ENCODE peak calls at places on chromosome 19, in four cellular contexts. V, F, W and H are unnamed samples.
A peak's percentile ranks its signal among the peaks of the same experiment; 100 is the strongest.

GRCh38 chr19:18441804-18442788 is 4.2 kb upstream of the ISYNA1 start:
- DNase-seq in V (no peak), W (no peak), F (no peak), H (no peak)

GRCh38 chr19:18659281-18660050 is 22.6 kb downstream of the KLHL26 start:
- DNase-seq in W (peak; percentile 33), V (peak; percentile 51), F (no peak), H (no peak)

GRCh38 chr19:34136127-34136526 is 36.2 kb upstream of the LSM14A start:
- DNase-seq in W (no peak), F (no peak), V (no peak), H (no peak)

GRCh38 chr19:13207237-13208130 is 57.3 kb downstream of the IER2 start:
- DNase-seq in V (peak; percentile 68), F (no peak), W (peak; percentile 54), H (no peak)

GRCh38 chr19:40341601-40342482 is 6.4 kb downstream of the C19orf47 start:
- DNase-seq in V (peak; percentile 47), W (peak; percentile 22), F (no peak), H (no peak)

GRCh38 chr19:40585677-40586422 is 9.2 kb downstream of the SHKBP1 start:
- DNase-seq in W (peak; percentile 72), V (peak; percentile 75), F (peak; percentile 90), H (no peak)

GRCh38 chr19:5628919-5629481 is 6.1 kb downstream of the SAFB start:
- DNase-seq in F (no peak), V (no peak), W (no peak), H (no peak)

GRCh38 chr19:19343762-19344161 is 23.1 kb downstream of the MAU2 start:
- DNase-seq in W (no peak), F (no peak), V (no peak), H (no peak)

GRCh38 chr19:5643060-5643459 is 20.2 kb downstream of the SAFB start:
- DNase-seq in F (no peak), V (no peak), W (no peak), H (no peak)

GRCh38 chr19:19696386-19696785 is 27.7 kb downstream of the ZNF101 start:
- DNase-seq in V (no peak), F (no peak), W (no peak), H (no peak)

GRCh38 chr19:47239610-47240296 is 8.8 kb upstream of the BBC3 start:
- DNase-seq in F (no peak), W (peak; percentile 37), V (peak; percentile 70), H (no peak)

GRCh38 chr19:18597809-18598660 is 8.6 kb downstream of the CRLF1 start:
- DNase-seq in F (no peak), V (no peak), W (no peak), H (no peak)

GRCh38 chr19:1243768-1244692 is 2.5 kb downstream of the ATP5F1D start:
- DNase-seq in F (peak; percentile 79), W (peak; percentile 82), V (peak; percentile 85), H (no peak)

GRCh38 chr19:51688665-51689571 is 4.2 kb upstream of the SPACA6 start:
- DNase-seq in W (peak; percentile 97), V (peak; percentile 97), F (peak; percentile 73), H (no peak)

GRCh38 chr19:39154626-39155100 is 29.1 kb downstream of the PAK4 start:
- DNase-seq in V (no peak), F (no peak), W (no peak), H (no peak)

GRCh38 chr19:5628470-5628869 is 5.6 kb downstream of the SAFB start:
- DNase-seq in F (no peak), V (no peak), W (peak; percentile 81), H (no peak)

GRCh38 chr19:30388819-30389218 is 16.6 kb downstream of the ZNF536 start:
- DNase-seq in W (no peak), F (no peak), V (no peak), H (no peak)

GRCh38 chr19:35755550-35756371 is 1.1 kb downstream of the HSPB6 start:
- DNase-seq in V (peak; percentile 74), F (no peak), W (peak; percentile 76), H (no peak)

GRCh38 chr19:38527466-38528136 is 90.2 kb downstream of the MAP4K1 start:
- DNase-seq in F (no peak), V (no peak), W (no peak), H (no peak)

GRCh38 chr19:54457773-54458647 is 5.6 kb downstream of the LENG9 start:
- DNase-seq in F (no peak), W (no peak), V (no peak), H (no peak)

GRCh38 chr19:14814982-14815381 is 20.0 kb downstream of the OR7A5 start:
- DNase-seq in F (no peak), W (no peak), V (no peak), H (no peak)